ENCODE peak calls at places on chromosomes 7 and 10, in five cellular contexts. B is AG09309; D is CD4-positive, alpha-beta T cell; O is endothelial cell of umbilical vein; J is GM12864. F is an unnamed sample.

GRCh38 chr10:49160814-49161213 is 27.0 kb upstream of the FAM170B start:
- DNase-seq in B (no peak), D (no peak), J (no peak), O (no peak), F (no peak)

GRCh38 chr10:73136627-73137026 is 26.4 kb downstream of the NUDT13 start:
- DNase-seq in O (no peak), J (no peak), D (no peak), B (no peak), F (no peak)

GRCh38 chr10:87642988-87643387 is 16.7 kb upstream of the PAPSS2 start:
- DNase-seq in D (no peak), J (no peak), B (no peak), O (no peak), F (no peak)

GRCh38 chr7:6271091-6271658 is 1.2 kb downstream of the CYTH3 start:
- DNase-seq in O (peak), D (peak), B (no peak), J (no peak), F (peak)

GRCh38 chr7:148726385-148726784 is 27.7 kb downstream of the CUL1 start:
- DNase-seq in J (no peak), O (no peak), D (no peak), B (no peak), F (no peak)

GRCh38 chr10:76033457-76034196 is 602.2 kb downstream of the LRMDA start:
- DNase-seq in O (peak), J (no peak), B (no peak), D (no peak), F (no peak)

GRCh38 chr7:41581041-41581440 is 121.8 kb downstream of the INHBA start:
- DNase-seq in B (no peak), O (peak), D (no peak), J (no peak), F (no peak)

GRCh38 chr7:142353147-142354058 is 95.5 kb upstream of the PRSS58 start:
- DNase-seq in B (no peak), D (no peak), J (no peak), O (no peak), F (no peak)

GRCh38 chr7:90945104-90945752 is 319.0 kb upstream of the FZD1 start:
- DNase-seq in D (no peak), O (no peak), B (peak), J (no peak), F (no peak)

GRCh38 chr7:42939457-42940240 is 7.5 kb downstream of the MRPL32 start:
- DNase-seq in B (no peak), D (no peak), J (no peak), O (no peak), F (no peak)

GRCh38 chr10:133276435-133277201 is at the start of gene ADAM8:
- DNase-seq in D (peak), B (no peak), O (no peak), J (no peak), F (peak)

GRCh38 chr10:32049113-32049512 is 7.1 kb downstream of the KIF5B start:
- DNase-seq in D (no peak), B (no peak), J (no peak), O (no peak), F (no peak)

GRCh38 chr10:28677889-28678686 is 767 bp downstream of the BAMBI start:
- DNase-seq in B (no peak), D (peak), O (peak), J (no peak), F (peak)

GRCh38 chr7:145212050-145212449 is 376.2 kb upstream of the TPK1 start:
- DNase-seq in O (no peak), J (no peak), B (no peak), D (no peak), F (no peak)

GRCh38 chr10:94623572-94623971 is 60.0 kb upstream of the CYP2C18 start:
- DNase-seq in J (no peak), O (no peak), B (no peak), D (no peak), F (no peak)

GRCh38 chr7:64753032-64753431 is 41.2 kb upstream of the ZNF138 start:
- DNase-seq in J (no peak), D (no peak), B (no peak), O (no peak), F (no peak)

GRCh38 chr10:129417882-129418281 is 49.2 kb upstream of the MGMT start:
- DNase-seq in J (no peak), O (peak), B (no peak), D (no peak), F (no peak)

GRCh38 chr10:5606864-5607263 is 59.5 kb downstream of the ASB13 start:
- DNase-seq in B (no peak), O (no peak), J (no peak), D (no peak), F (no peak)

GRCh38 chr10:79400567-79401004 is 44.8 kb downstream of the ZCCHC24 start:
- DNase-seq in B (no peak), O (no peak), D (peak), J (no peak), F (peak)

GRCh38 chr10:7408494-7409044 is 2.3 kb downstream of the SFMBT2 start:
- DNase-seq in D (peak), O (peak), J (no peak), B (no peak), F (peak)

GRCh38 chr10:48363617-48364355 is 57.3 kb downstream of the MAPK8 start:
- DNase-seq in D (no peak), O (peak), J (peak), B (peak), F (peak)

GRCh38 chr10:42864575-42864974 is 82.0 kb downstream of the BMS1 start:
- DNase-seq in D (no peak), O (no peak), B (no peak), J (no peak), F (no peak)

GRCh38 chr10:71860243-71861029 is 9.4 kb upstream of the PSAP start:
- DNase-seq in O (peak), J (no peak), B (peak), D (no peak), F (peak)

GRCh38 chr7:66152538-66153191 is 38.0 kb downstream of the CRCP start:
- DNase-seq in J (no peak), D (no peak), B (no peak), O (peak), F (no peak)

GRCh38 chr10:69004821-69005220 is 16.2 kb downstream of the KIFBP start:
- DNase-seq in B (no peak), J (peak), O (peak), D (no peak), F (no peak)
- TF ChIP-seq CTCF in B (peak), J (peak), O (peak), D (peak), F (no peak)

GRCh38 chr7:15503603-15504280 is 58.1 kb downstream of the AGMO start:
- DNase-seq in B (no peak), J (no peak), D (no peak), O (peak), F (no peak)
- TF ChIP-seq CTCF in B (peak), J (no peak), D (no peak), O (no peak), F (no peak)

GRCh38 chr10:104403625-104404024 is 50.0 kb downstream of the CFAP58 start:
- DNase-seq in O (no peak), D (no peak), J (no peak), B (no peak), F (no peak)

GRCh38 chr10:104406715-104407517 is 53.3 kb downstream of the CFAP58 start:
- DNase-seq in J (no peak), O (peak), B (peak), D (no peak), F (no peak)
- TF ChIP-seq CTCF in J (peak), O (no peak), B (peak), D (no peak), F (peak)

GRCh38 chr10:1368772-1369171 is 312.6 kb downstream of the WDR37 start:
- DNase-seq in O (no peak), D (no peak), J (no peak), B (no peak), F (peak)
- TF ChIP-seq CTCF in O (peak), D (no peak), J (peak), B (peak), F (peak)

DNA sequence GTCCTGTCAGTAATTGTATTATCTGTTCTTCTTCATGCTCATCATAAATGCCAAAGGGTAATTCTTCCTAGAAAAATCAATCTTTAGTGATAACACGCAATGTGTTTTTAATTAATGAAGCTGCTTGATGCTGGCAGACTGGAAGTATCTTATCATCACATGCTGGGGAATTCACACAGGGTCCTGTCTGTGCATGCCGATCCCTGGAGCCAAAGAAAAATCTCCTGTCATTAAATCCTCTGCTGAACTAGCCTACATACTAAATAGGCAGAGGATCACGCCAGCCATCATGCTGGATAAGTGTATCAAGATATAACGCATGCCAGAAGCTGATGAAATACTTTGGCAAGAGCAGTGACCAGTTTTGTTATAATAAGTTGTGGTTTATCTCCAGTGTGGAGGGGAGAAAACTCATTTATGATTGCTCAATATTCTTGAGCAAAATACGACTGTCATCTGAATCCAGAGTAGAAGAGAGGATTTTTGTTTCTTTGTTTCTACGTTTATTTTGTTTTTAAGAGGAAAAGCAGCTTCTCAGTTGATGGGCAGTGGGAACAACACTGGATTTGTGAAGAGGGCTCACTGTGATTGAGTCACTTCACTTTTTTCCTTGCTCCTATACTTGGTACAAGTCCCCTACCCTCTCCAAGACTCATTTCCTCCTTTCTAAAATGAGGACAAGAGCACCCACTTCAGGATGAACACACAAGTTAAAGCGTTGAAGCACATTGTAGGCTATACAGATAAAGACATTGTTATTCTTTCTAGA is 649.1 kb downstream of the TNS3 start:
- DNase-seq in B (peak), O (peak), J (no peak), D (no peak), F (no peak)
- TF ChIP-seq CTCF in B (peak), O (no peak), J (no peak), D (no peak), F (no peak)

DNA sequence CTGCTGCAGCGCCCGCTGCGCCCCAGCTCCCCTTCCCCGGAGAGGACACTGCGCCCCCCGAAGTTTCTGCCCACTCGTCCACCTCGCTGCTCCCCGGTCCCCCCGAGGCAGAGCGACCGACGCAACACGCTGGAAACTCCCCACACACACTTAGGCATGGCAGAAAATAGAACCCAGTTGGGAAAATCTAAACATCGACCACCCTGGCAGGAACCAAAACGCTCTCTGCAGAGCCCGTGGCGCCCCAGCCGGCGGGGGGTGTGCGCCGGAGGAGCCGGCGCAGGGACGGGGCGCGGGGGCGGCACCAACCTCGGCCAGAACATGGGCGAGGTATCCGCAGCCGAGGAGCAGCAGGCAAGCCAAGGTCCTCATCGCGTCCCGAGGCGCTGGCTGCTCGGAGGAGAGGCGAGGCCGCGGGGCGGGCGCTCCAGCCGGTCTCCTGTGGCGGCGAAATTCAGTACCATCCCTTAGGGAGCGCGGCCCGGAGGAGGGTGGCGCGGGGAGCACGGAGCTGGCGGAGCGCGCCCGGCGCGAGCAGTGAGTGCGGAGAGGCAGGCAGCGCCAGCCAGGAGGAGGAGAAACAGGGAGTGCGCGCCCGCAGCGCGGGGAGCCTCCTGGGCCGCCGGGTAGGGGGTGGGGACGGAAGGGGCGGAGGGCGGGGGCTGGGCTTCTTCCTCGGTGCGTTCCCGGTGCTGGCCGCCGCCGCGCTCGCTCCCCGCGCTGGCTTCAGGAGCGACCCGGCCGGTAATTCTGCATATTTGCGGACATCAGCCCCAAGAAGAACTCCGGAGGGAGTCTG is 817 bp downstream of the PDGFA start:
- DNase-seq in J (no peak), B (peak), O (peak), D (no peak), F (peak)
- TF ChIP-seq CTCF in J (no peak), B (peak), O (no peak), D (no peak), F (no peak)

GRCh38 chr7:101558742-101559325 is 70.3 kb downstream of the MYL10 start:
- DNase-seq in D (no peak), B (no peak), O (no peak), J (no peak), F (no peak)
- TF ChIP-seq CTCF in D (no peak), B (peak), O (no peak), J (no peak), F (no peak)

DNA sequence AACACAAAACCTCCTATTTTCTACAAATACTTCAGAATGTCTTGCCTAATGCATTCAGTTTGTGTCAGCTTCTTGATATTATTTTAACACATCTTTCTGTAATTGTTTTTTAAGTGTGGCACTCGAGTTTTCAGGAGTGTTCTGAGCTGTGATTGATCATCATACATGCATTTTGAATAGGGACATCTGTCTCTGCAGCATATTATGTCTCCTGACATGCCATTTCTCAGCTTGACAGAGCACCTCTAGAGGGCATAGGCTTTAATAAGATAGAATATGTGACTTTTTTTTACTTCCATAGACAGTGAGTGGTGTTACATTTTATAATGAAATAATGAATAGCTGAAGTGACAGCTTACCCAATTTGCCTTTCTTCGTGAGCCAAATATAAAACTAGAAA is 219.2 kb upstream of the HDAC9 start:
- DNase-seq in D (no peak), O (no peak), B (no peak), J (no peak), F (no peak)
- TF ChIP-seq CTCF in D (no peak), O (no peak), B (no peak), J (no peak), F (no peak)

GRCh38 chr7:26843696-26844095 is 20.7 kb downstream of the SKAP2 start:
- DNase-seq in J (no peak), D (no peak), B (no peak), O (no peak), F (no peak)
- TF ChIP-seq CTCF in J (no peak), D (no peak), B (peak), O (no peak), F (peak)

GRCh38 chr10:127974911-127975310 is 68.0 kb downstream of the PTPRE start:
- DNase-seq in O (no peak), D (no peak), B (no peak), J (no peak), F (no peak)

GRCh38 chr10:127976286-127976685 is 69.4 kb downstream of the PTPRE start:
- DNase-seq in B (no peak), J (no peak), D (no peak), O (no peak), F (no peak)

GRCh38 chr10:127971973-127972615 is 65.2 kb downstream of the PTPRE start:
- DNase-seq in D (no peak), O (no peak), J (no peak), B (no peak), F (no peak)

GRCh38 chr10:127972958-127973357 is 66.1 kb downstream of the PTPRE start:
- DNase-seq in J (no peak), O (no peak), D (no peak), B (no peak), F (no peak)

DNA sequence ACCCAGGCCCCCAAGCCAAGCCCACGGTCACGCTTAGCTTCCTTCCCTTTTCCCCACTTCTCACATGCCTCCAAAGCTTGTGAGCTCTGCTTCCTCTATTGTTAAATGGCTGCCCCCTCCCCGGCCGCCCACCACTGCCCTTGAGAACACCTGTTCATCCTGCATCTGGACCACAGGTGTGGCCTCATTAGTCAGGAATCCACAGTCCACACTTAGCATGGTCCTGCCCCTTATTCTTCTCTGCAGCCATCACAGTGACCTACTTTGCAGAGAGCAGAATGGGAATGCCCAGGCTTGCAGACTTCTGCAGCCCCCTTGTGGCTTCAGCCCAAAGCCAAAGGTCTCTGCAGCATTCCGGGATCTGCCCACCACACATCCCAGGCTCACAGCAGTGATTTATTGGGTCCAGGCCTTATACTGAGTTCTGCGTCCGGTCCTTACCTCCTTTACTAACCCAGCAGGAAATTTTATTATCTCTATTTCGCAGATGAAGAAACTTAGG is 67.0 kb downstream of the PTPRE start:
- DNase-seq in J (no peak), B (no peak), O (peak), D (no peak), F (peak)
- TF ChIP-seq CTCF in J (no peak), B (no peak), O (peak), D (no peak), F (peak)